ENCODE peak calls at places on chromosome 13, in eight cellular contexts. One of them, this sample, is unnamed.

GRCh38 chr13:23461544-23461943 is 28.0 kb upstream of the SACS start:
- DNase-seq in GM23338: no peak
- DNase-seq in breast epithelium: no peak
- DNase-seq in transverse colon: no peak
- DNase-seq in Panc1: no peak
- DNase-seq in upper lobe of left lung: no peak
- DNase-seq in spleen: no peak
- DNase-seq in SK-N-SH: no peak
- DNase-seq in this sample: no peak

GRCh38 chr13:40407567-40407966 is 258.9 kb downstream of the FOXO1 start:
- DNase-seq in GM23338: no peak
- DNase-seq in breast epithelium: no peak
- DNase-seq in transverse colon: no peak
- DNase-seq in Panc1: no peak
- DNase-seq in upper lobe of left lung: no peak
- DNase-seq in spleen: no peak
- DNase-seq in SK-N-SH: no peak
- DNase-seq in this sample: no peak

GRCh38 chr13:20446405-20446804 is 79.3 kb downstream of the CRYL1 start:
- DNase-seq in GM23338: no peak
- DNase-seq in breast epithelium: no peak
- DNase-seq in transverse colon: no peak
- DNase-seq in Panc1: no peak
- DNase-seq in upper lobe of left lung: no peak
- DNase-seq in spleen: no peak
- DNase-seq in SK-N-SH: no peak
- DNase-seq in this sample: no peak

GRCh38 chr13:75481176-75482069 is 546 bp downstream of the TBC1D4 start:
- DNase-seq in GM23338: peak; percentile 68
- DNase-seq in breast epithelium: no peak
- DNase-seq in transverse colon: peak; percentile 24
- DNase-seq in Panc1: no peak
- DNase-seq in upper lobe of left lung: peak; percentile 90
- DNase-seq in spleen: peak; percentile 87
- DNase-seq in SK-N-SH: peak; percentile 78
- DNase-seq in this sample: peak; percentile 34

GRCh38 chr13:20901668-20902437 is 693 bp downstream of the XPO4 start:
- DNase-seq in GM23338: peak; percentile 74
- DNase-seq in breast epithelium: no peak
- DNase-seq in transverse colon: peak; percentile 57
- DNase-seq in Panc1: no peak
- DNase-seq in upper lobe of left lung: peak; percentile 69
- DNase-seq in spleen: peak; percentile 79
- DNase-seq in SK-N-SH: peak; percentile 47
- DNase-seq in this sample: no peak

GRCh38 chr13:30862707-30863106 is 43.4 kb upstream of the MEDAG start:
- DNase-seq in GM23338: peak; percentile 30
- DNase-seq in breast epithelium: no peak
- DNase-seq in transverse colon: peak; percentile 28
- DNase-seq in Panc1: no peak
- DNase-seq in upper lobe of left lung: peak; percentile 74
- DNase-seq in spleen: no peak
- DNase-seq in SK-N-SH: no peak
- DNase-seq in this sample: no peak

GRCh38 chr13:30256713-30257432 is 50.5 kb downstream of the KATNAL1 start:
- DNase-seq in GM23338: peak; percentile 11
- DNase-seq in breast epithelium: no peak
- DNase-seq in transverse colon: no peak
- DNase-seq in Panc1: no peak
- DNase-seq in upper lobe of left lung: no peak
- DNase-seq in spleen: no peak
- DNase-seq in SK-N-SH: no peak
- DNase-seq in this sample: no peak

GRCh38 chr13:50213526-50213925 is 198.3 kb downstream of the KCNRG start:
- DNase-seq in GM23338: no peak
- DNase-seq in breast epithelium: no peak
- DNase-seq in transverse colon: no peak
- DNase-seq in Panc1: no peak
- DNase-seq in upper lobe of left lung: no peak
- DNase-seq in spleen: no peak
- DNase-seq in SK-N-SH: no peak
- DNase-seq in this sample: no peak

GRCh38 chr13:51804295-51805172 is 571 bp upstream of the DHRS12 start:
- DNase-seq in GM23338: no peak
- DNase-seq in breast epithelium: no peak
- DNase-seq in transverse colon: peak; percentile 53
- DNase-seq in Panc1: no peak
- DNase-seq in upper lobe of left lung: no peak
- DNase-seq in spleen: peak; percentile 83
- DNase-seq in SK-N-SH: peak; percentile 47
- DNase-seq in this sample: peak; percentile 42

GRCh38 chr13:101880581-101880980 is 428.1 kb downstream of the ITGBL1 start:
- DNase-seq in GM23338: no peak
- DNase-seq in breast epithelium: no peak
- DNase-seq in transverse colon: no peak
- DNase-seq in Panc1: no peak
- DNase-seq in upper lobe of left lung: no peak
- DNase-seq in spleen: no peak
- DNase-seq in SK-N-SH: no peak
- DNase-seq in this sample: no peak
- H3K4me1 ChIP-seq in GM23338: peaks cover 7% of the 10 kb centered on the region
- H3K4me1 ChIP-seq in breast epithelium: no peaks in the 10 kb centered on the region
- H3K4me1 ChIP-seq in transverse colon: no peaks in the 10 kb centered on the region
- H3K4me1 ChIP-seq in Panc1: no peaks in the 10 kb centered on the region
- H3K4me1 ChIP-seq in upper lobe of left lung: no peaks in the 10 kb centered on the region
- H3K4me1 ChIP-seq in spleen: no peaks in the 10 kb centered on the region
- H3K4me1 ChIP-seq in SK-N-SH: no peaks in the 10 kb centered on the region
- H3K4me1 ChIP-seq in this sample: no peaks in the 10 kb centered on the region

DNA sequence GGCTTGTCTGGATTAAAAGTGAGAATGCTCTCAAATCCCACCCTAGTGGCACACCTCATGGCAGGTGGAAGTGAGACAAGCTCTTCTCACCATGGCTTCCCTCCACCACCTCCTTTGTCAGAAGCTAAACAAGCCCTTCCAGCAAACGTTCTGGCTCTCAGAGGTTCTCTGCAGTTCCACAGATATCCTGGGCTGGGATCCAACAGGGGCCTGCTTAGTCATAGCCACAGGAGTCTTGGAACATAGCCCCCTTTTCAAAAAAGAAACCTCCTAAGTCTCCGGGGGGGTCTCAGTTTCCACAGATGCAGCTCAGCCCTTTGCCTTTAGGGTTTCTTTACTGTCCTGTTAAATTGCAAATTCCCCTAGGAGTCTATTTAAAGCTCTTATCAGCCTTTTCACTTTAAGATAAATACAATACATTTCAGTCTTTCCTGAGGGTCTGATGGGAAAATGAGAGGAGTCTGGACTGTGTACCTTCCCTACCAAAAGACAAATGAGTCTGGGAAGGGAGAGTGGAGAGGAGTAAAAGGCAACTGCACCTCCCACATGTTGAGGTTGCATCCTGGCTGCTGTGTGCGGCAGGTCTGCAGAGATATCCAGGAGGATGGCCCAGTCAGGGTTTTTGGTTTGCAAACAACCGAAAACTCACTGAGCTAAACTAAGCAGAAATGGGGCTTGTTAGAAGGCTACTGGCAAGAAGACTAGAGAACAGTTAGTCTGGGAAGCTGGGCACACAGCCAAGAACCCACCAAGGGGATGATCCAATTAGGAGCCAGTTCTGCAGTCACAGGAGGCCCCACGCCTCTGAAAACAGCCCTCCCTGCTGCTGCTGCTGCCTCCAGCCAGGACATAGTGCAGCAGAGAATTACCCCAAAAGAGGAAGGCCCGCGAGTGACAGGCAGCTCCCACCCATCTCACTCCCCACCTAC is 41.4 kb upstream of the SERP2 start:
- DNase-seq in GM23338: no peak
- DNase-seq in breast epithelium: no peak
- DNase-seq in transverse colon: peak; percentile 58
- DNase-seq in Panc1: no peak
- DNase-seq in upper lobe of left lung: no peak
- DNase-seq in spleen: no peak
- DNase-seq in SK-N-SH: peak; percentile 72
- DNase-seq in this sample: no peak
- TF ChIP-seq POLR2AphosphoS5 in GM23338: no peak
- TF ChIP-seq POLR2AphosphoS5 in breast epithelium: no peak
- TF ChIP-seq POLR2AphosphoS5 in transverse colon: no peak
- TF ChIP-seq POLR2AphosphoS5 in Panc1: no peak
- TF ChIP-seq POLR2AphosphoS5 in upper lobe of left lung: no peak
- TF ChIP-seq POLR2AphosphoS5 in spleen: no peak
- TF ChIP-seq POLR2AphosphoS5 in SK-N-SH: no peak
- TF ChIP-seq POLR2AphosphoS5 in this sample: no peak

GRCh38 chr13:64488731-64489130 is 2741.4 kb downstream of the PCDH9 start:
- DNase-seq in GM23338: no peak
- DNase-seq in breast epithelium: no peak
- DNase-seq in transverse colon: no peak
- DNase-seq in Panc1: no peak
- DNase-seq in upper lobe of left lung: no peak
- DNase-seq in spleen: no peak
- DNase-seq in SK-N-SH: no peak
- DNase-seq in this sample: no peak
- H3K4me1 ChIP-seq in GM23338: no peaks in the 10 kb centered on the region
- H3K4me1 ChIP-seq in breast epithelium: no peaks in the 10 kb centered on the region
- H3K4me1 ChIP-seq in transverse colon: no peaks in the 10 kb centered on the region
- H3K4me1 ChIP-seq in Panc1: no peaks in the 10 kb centered on the region
- H3K4me1 ChIP-seq in upper lobe of left lung: no peaks in the 10 kb centered on the region
- H3K4me1 ChIP-seq in spleen: no peaks in the 10 kb centered on the region
- H3K4me1 ChIP-seq in SK-N-SH: no peaks in the 10 kb centered on the region
- H3K4me1 ChIP-seq in this sample: no peaks in the 10 kb centered on the region

GRCh38 chr13:111483621-111483987 is 163.2 kb downstream of the TEX29 start:
- DNase-seq in GM23338: no peak
- DNase-seq in breast epithelium: peak; percentile 19
- DNase-seq in transverse colon: no peak
- DNase-seq in Panc1: no peak
- DNase-seq in upper lobe of left lung: no peak
- DNase-seq in spleen: no peak
- DNase-seq in SK-N-SH: no peak
- DNase-seq in this sample: peak; percentile 13
- TF ChIP-seq POLR2AphosphoS5 in GM23338: no peak
- TF ChIP-seq POLR2AphosphoS5 in breast epithelium: no peak
- TF ChIP-seq POLR2AphosphoS5 in transverse colon: no peak
- TF ChIP-seq POLR2AphosphoS5 in Panc1: no peak
- TF ChIP-seq POLR2AphosphoS5 in upper lobe of left lung: no peak
- TF ChIP-seq POLR2AphosphoS5 in spleen: no peak
- TF ChIP-seq POLR2AphosphoS5 in SK-N-SH: no peak
- TF ChIP-seq POLR2AphosphoS5 in this sample: no peak

GRCh38 chr13:97275265-97275664 is 53.1 kb downstream of the MBNL2 start:
- DNase-seq in GM23338: no peak
- DNase-seq in breast epithelium: no peak
- DNase-seq in transverse colon: no peak
- DNase-seq in Panc1: no peak
- DNase-seq in upper lobe of left lung: no peak
- DNase-seq in spleen: no peak
- DNase-seq in SK-N-SH: no peak
- DNase-seq in this sample: no peak
- H3K4me1 ChIP-seq in GM23338: no peaks in the 10 kb centered on the region
- H3K4me1 ChIP-seq in breast epithelium: peaks cover 2% of the 10 kb centered on the region
- H3K4me1 ChIP-seq in transverse colon: peaks cover 31% of the 10 kb centered on the region
- H3K4me1 ChIP-seq in Panc1: peaks cover 94% of the 10 kb centered on the region
- H3K4me1 ChIP-seq in upper lobe of left lung: peaks cover 60% of the 10 kb centered on the region
- H3K4me1 ChIP-seq in spleen: peaks cover 7% of the 10 kb centered on the region
- H3K4me1 ChIP-seq in SK-N-SH: peaks cover 64% of the 10 kb centered on the region
- H3K4me1 ChIP-seq in this sample: peaks cover 49% of the 10 kb centered on the region

DNA sequence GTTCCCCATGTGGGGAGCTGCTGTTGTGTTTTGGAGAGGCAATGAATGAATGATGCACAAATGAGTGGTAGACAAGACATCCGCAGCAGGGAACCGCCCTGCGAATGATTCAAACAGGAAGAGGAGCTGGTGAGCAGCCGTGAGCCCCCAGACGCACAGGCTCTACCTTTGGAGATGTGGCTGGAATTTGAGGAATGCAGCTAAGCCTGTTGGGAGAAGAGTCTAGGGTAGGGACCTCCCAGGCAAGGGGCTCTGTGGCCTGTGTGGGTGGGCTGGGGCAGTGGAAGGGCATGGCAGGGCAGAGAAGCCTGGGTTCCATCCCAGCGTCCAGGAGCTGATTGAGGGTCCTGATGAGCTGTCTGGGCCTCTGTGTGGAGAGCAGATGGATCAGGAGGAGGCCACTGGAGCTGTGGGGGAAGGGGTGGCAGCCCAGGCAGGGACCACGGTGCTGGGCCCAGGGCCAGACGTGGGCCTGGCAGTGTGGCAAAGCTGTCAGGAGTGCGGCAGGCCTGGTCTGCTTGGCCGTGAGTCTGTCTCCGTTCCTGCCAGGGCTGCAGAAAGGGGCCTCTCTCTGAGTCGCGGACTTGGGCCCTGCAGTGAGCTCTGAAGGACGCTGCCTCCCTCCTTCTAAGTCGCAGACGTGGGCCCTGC is 41.8 kb upstream of the DCUN1D2 start:
- DNase-seq in GM23338: peak; percentile 73
- DNase-seq in breast epithelium: peak; percentile 22
- DNase-seq in transverse colon: no peak
- DNase-seq in Panc1: no peak
- DNase-seq in upper lobe of left lung: no peak
- DNase-seq in spleen: peak; percentile 42
- DNase-seq in SK-N-SH: no peak
- DNase-seq in this sample: no peak
- TF ChIP-seq POLR2AphosphoS5 in GM23338: no peak
- TF ChIP-seq POLR2AphosphoS5 in breast epithelium: no peak
- TF ChIP-seq POLR2AphosphoS5 in transverse colon: no peak
- TF ChIP-seq POLR2AphosphoS5 in Panc1: no peak
- TF ChIP-seq POLR2AphosphoS5 in upper lobe of left lung: no peak
- TF ChIP-seq POLR2AphosphoS5 in spleen: no peak
- TF ChIP-seq POLR2AphosphoS5 in SK-N-SH: no peak
- TF ChIP-seq POLR2AphosphoS5 in this sample: no peak

DNA sequence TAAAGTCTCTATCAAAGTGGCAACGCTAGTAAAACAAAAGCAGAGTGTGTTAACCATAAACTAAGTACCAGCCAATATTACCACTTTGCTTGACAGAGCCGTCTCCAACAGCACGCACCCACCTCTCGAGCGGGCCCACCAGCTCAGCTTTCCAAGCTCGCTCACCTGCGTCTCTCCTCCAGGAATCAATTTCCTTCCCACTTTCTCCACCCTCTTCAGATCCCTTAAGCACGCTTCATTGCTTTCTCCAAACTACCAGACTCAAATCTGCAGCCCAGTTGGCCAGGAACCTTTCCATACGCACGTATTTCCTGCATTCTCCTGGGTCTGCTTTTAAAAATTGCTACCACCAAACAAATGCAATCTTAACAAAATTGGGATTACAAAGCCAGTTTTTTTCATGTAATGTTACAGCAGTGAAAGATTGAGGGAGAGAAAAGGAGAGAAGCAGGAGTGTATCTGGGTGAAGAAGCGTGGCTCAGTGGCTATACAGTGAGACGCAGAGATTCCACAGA is 1.5 kb downstream of the ENOX1 start:
- DNase-seq in GM23338: peak; percentile 19
- DNase-seq in breast epithelium: no peak
- DNase-seq in transverse colon: no peak
- DNase-seq in Panc1: no peak
- DNase-seq in upper lobe of left lung: peak; percentile 14
- DNase-seq in spleen: no peak
- DNase-seq in SK-N-SH: no peak
- DNase-seq in this sample: no peak
- H3K4me1 ChIP-seq in GM23338: peaks cover 8% of the 10 kb centered on the region
- H3K4me1 ChIP-seq in breast epithelium: no peaks in the 10 kb centered on the region
- H3K4me1 ChIP-seq in transverse colon: peaks cover 24% of the 10 kb centered on the region
- H3K4me1 ChIP-seq in Panc1: peaks cover 3% of the 10 kb centered on the region
- H3K4me1 ChIP-seq in upper lobe of left lung: peaks cover 28% of the 10 kb centered on the region
- H3K4me1 ChIP-seq in spleen: peaks cover 19% of the 10 kb centered on the region
- H3K4me1 ChIP-seq in SK-N-SH: no peaks in the 10 kb centered on the region
- H3K4me1 ChIP-seq in this sample: peaks cover 31% of the 10 kb centered on the region

GRCh38 chr13:28753208-28753892 is 34.6 kb upstream of the SLC46A3 start:
- DNase-seq in GM23338: peak; percentile 86
- DNase-seq in breast epithelium: peak; percentile 65
- DNase-seq in transverse colon: peak; percentile 55
- DNase-seq in Panc1: peak; percentile 8
- DNase-seq in upper lobe of left lung: no peak
- DNase-seq in spleen: no peak
- DNase-seq in SK-N-SH: no peak
- DNase-seq in this sample: peak; percentile 31
- TF ChIP-seq POLR2AphosphoS5 in GM23338: no peak
- TF ChIP-seq POLR2AphosphoS5 in breast epithelium: peak; percentile 39
- TF ChIP-seq POLR2AphosphoS5 in transverse colon: peak; percentile 50
- TF ChIP-seq POLR2AphosphoS5 in Panc1: peak; percentile 40
- TF ChIP-seq POLR2AphosphoS5 in upper lobe of left lung: no peak
- TF ChIP-seq POLR2AphosphoS5 in spleen: no peak
- TF ChIP-seq POLR2AphosphoS5 in SK-N-SH: no peak
- TF ChIP-seq POLR2AphosphoS5 in this sample: no peak

This sample was measured in stomach.